ENCODE peak calls at places on chromosomes 3 and 15, in four cellular contexts. S is mucosa of gallbladder, U is neural crest cell, W is NCI-H446. F is an unnamed sample.

GRCh38 chr15:84942456-84942855 is 39.2 kb upstream of the PDE8A start:
- DNase-seq in S (no peak), U (no peak), W (no peak), F (no peak)

GRCh38 chr15:101522621-101523559 is 33.4 kb upstream of the PCSK6 start:
- DNase-seq in S (peak), U (no peak), W (no peak), F (no peak)

GRCh38 chr3:4978966-4979400 is 254 bp upstream of the BHLHE40 start:
- DNase-seq in S (peak), U (no peak), W (peak), F (peak)

GRCh38 chr15:40838756-40839155 is 5.1 kb upstream of the SPINT1 start:
- DNase-seq in S (no peak), U (no peak), W (no peak), F (no peak)

GRCh38 chr3:39166134-39166710 is 12.8 kb upstream of the CSRNP1 start:
- DNase-seq in S (no peak), U (no peak), W (no peak), F (no peak)

GRCh38 chr3:116046350-116046749 is 398.9 kb downstream of the LSAMP start:
- DNase-seq in S (no peak), U (no peak), W (peak), F (no peak)

GRCh38 chr15:63274427-63274826 is 3.0 kb upstream of the APH1B start:
- DNase-seq in S (no peak), U (no peak), W (no peak), F (no peak)

GRCh38 chr3:113953677-113954076 is 5.9 kb downstream of the ZDHHC23 start:
- DNase-seq in S (no peak), U (no peak), W (no peak), F (no peak)

GRCh38 chr3:81958967-81959625 is 197.7 kb upstream of the GBE1 start:
- DNase-seq in S (no peak), U (no peak), W (no peak), F (no peak)

GRCh38 chr3:123732447-123732846 is 147.6 kb upstream of the HACD2 start:
- DNase-seq in S (no peak), U (no peak), W (no peak), F (no peak)

GRCh38 chr15:90266061-90266431 is 574 bp downstream of the NGRN start:
- DNase-seq in S (peak), U (peak), W (peak), F (peak)

GRCh38 chr3:186414735-186415419 is 52.8 kb upstream of the DGKG start:
- DNase-seq in S (peak), U (no peak), W (no peak), F (no peak)

GRCh38 chr15:99249270-99249817 is at the start of gene TTC23:
- DNase-seq in S (peak), U (peak), W (no peak), F (no peak)

GRCh38 chr3:15708882-15709677 is 88.7 kb downstream of the ANKRD28 start:
- DNase-seq in S (no peak), U (no peak), W (no peak), F (no peak)

GRCh38 chr15:50797926-50798325 is 32.4 kb upstream of the SPPL2A start:
- DNase-seq in S (no peak), U (no peak), W (no peak), F (no peak)

GRCh38 chr15:88077249-88077810 is 179.2 kb downstream of the NTRK3 start:
- DNase-seq in S (no peak), U (no peak), W (no peak), F (no peak)

GRCh38 chr15:25743160-25743908 is 119.8 kb downstream of the ATP10A start:
- DNase-seq in S (no peak), U (no peak), W (no peak), F (no peak)

GRCh38 chr15:90153658-90154057 is 47.5 kb upstream of the SEMA4B start:
- DNase-seq in S (no peak), U (no peak), W (no peak), F (no peak)

GRCh38 chr3:124395584-124396340 is 334.5 kb upstream of the UMPS start:
- DNase-seq in S (no peak), U (no peak), W (peak), F (peak)

GRCh38 chr3:146493761-146494160 is 24.4 kb upstream of the PLSCR2 start:
- DNase-seq in S (no peak), U (no peak), W (no peak), F (no peak)

GRCh38 chr3:160949460-160949859 is 155.7 kb downstream of the B3GALNT1 start:
- DNase-seq in S (no peak), U (no peak), W (no peak), F (no peak)

GRCh38 chr15:100253640-100254039 is 88.1 kb downstream of the ADAMTS17 start:
- DNase-seq in S (no peak), U (no peak), W (no peak), F (no peak)

GRCh38 chr3:153158961-153159735 is 2.9 kb upstream of the RAP2B start:
- DNase-seq in S (no peak), U (no peak), W (no peak), F (no peak)

GRCh38 chr3:13581485-13582365 is 32.8 kb downstream of the FBLN2 start:
- DNase-seq in S (no peak), U (no peak), W (peak), F (no peak)

GRCh38 chr3:32945136-32945535 is 6.3 kb upstream of the CCR4 start:
- DNase-seq in S (no peak), U (no peak), W (no peak), F (no peak)

GRCh38 chr3:141262306-141262705 is 30.7 kb downstream of the PXYLP1 start:
- DNase-seq in S (no peak), U (no peak), W (no peak), F (no peak)

GRCh38 chr3:128550471-128551126 is 57.6 kb upstream of the GATA2 start:
- DNase-seq in S (no peak), U (no peak), W (no peak), F (no peak)